ENCODE peak calls at places on chromosome 10, in eight cellular contexts. T is IMR-90, M is esophagus squamous epithelium, X is prostate gland, B is transverse colon, P is HCT116, Z is uterus, I is upper lobe of left lung. N is an unnamed sample. For H3K4me1, the result is how much of the 10 kb centered on the place peaks cover.

GRCh38 chr10:4941540-4942330 is 21.5 kb upstream of the AKR1C1 start:
- DNase-seq in T (peak), M (no peak), X (no peak), B (no peak), P (no peak), Z (no peak), I (peak), N (no peak)

GRCh38 chr10:86765548-86765947 is 9.1 kb downstream of the BMPR1A start:
- DNase-seq in T (peak), M (no peak), X (no peak), B (no peak), P (no peak), Z (no peak), I (no peak), N (no peak)

GRCh38 chr10:107277591-107277990 is 113.1 kb upstream of the SORCS1 start:
- DNase-seq in T (no peak), M (no peak), X (no peak), B (no peak), P (no peak), Z (no peak), I (no peak), N (no peak)

GRCh38 chr10:84164442-84164841 is 9.2 kb upstream of the GPR15LG start:
- DNase-seq in T (no peak), M (no peak), X (no peak), B (no peak), P (no peak), Z (no peak), I (no peak), N (no peak)

GRCh38 chr10:63208981-63209380 is 75.9 kb downstream of the NRBF2 start:
- DNase-seq in T (peak), M (no peak), X (no peak), B (no peak), P (no peak), Z (no peak), I (no peak), N (no peak)

GRCh38 chr10:84194424-84195043 is at the start of gene CDHR1:
- DNase-seq in T (no peak), M (no peak), X (no peak), B (peak), P (no peak), Z (no peak), I (peak), N (peak)

GRCh38 chr10:13719411-13719810 is 132.6 kb downstream of the PRPF18 start:
- DNase-seq in T (no peak), M (no peak), X (peak), B (no peak), P (no peak), Z (no peak), I (peak), N (no peak)

GRCh38 chr10:110723224-110723891 is 79.2 kb downstream of the RBM20 start:
- DNase-seq in T (no peak), M (no peak), X (no peak), B (no peak), P (no peak), Z (no peak), I (no peak), N (no peak)

GRCh38 chr10:75358835-75359421 is 42.6 kb downstream of the ZNF503 start:
- DNase-seq in T (peak), M (no peak), X (no peak), B (no peak), P (no peak), Z (no peak), I (no peak), N (no peak)

GRCh38 chr10:77391605-77392235 is 245.9 kb downstream of the KCNMA1 start:
- DNase-seq in T (peak), M (no peak), X (peak), B (peak), P (peak), Z (peak), I (peak), N (peak)

GRCh38 chr10:43402880-43403452 is 6.0 kb downstream of the HNRNPF start:
- DNase-seq in T (no peak), M (no peak), X (no peak), B (peak), P (no peak), Z (no peak), I (no peak), N (no peak)

GRCh38 chr10:116162851-116163250 is 110.2 kb downstream of the GFRA1 start:
- DNase-seq in T (no peak), M (no peak), X (no peak), B (no peak), P (no peak), Z (no peak), I (no peak), N (no peak)

GRCh38 chr10:63713191-63714144 is 192.3 kb downstream of the REEP3 start:
- DNase-seq in T (peak), M (no peak), X (no peak), B (peak), P (no peak), Z (peak), I (peak), N (peak)

GRCh38 chr10:69100136-69100872 is 12.4 kb downstream of the SRGN start:
- DNase-seq in T (no peak), M (no peak), X (no peak), B (no peak), P (no peak), Z (no peak), I (no peak), N (no peak)

GRCh38 chr10:103433858-103434257 is 18.3 kb downstream of the CALHM2 start:
- DNase-seq in T (no peak), M (no peak), X (no peak), B (no peak), P (no peak), Z (no peak), I (peak), N (peak)

GRCh38 chr10:36493511-36493880 is 631.9 kb upstream of the ANKRD30A start:
- DNase-seq in T (peak), M (no peak), X (no peak), B (no peak), P (no peak), Z (no peak), I (no peak), N (no peak)

GRCh38 chr10:13659887-13660544 is 73.3 kb downstream of the PRPF18 start:
- DNase-seq in T (peak), M (no peak), X (peak), B (peak), P (no peak), Z (peak), I (peak), N (peak)

GRCh38 chr10:33235951-33236350 is 98.5 kb downstream of the NRP1 start:
- DNase-seq in T (no peak), M (no peak), X (no peak), B (no peak), P (no peak), Z (no peak), I (no peak), N (no peak)

GRCh38 chr10:42962902-42963231 is 114.0 kb upstream of the RET start:
- DNase-seq in T (no peak), M (no peak), X (no peak), B (peak), P (no peak), Z (no peak), I (no peak), N (no peak)

GRCh38 chr10:76779163-76779820 is 858.3 kb downstream of the KCNMA1 start:
- DNase-seq in T (peak), M (no peak), X (no peak), B (no peak), P (no peak), Z (no peak), I (no peak), N (no peak)

GRCh38 chr10:44955408-44956070 is 4.1 kb upstream of the RASSF4 start:
- DNase-seq in T (no peak), M (no peak), X (no peak), B (no peak), P (no peak), Z (peak), I (peak), N (peak)

GRCh38 chr10:124719213-124719851 is 24.8 kb downstream of the FAM53B start:
- DNase-seq in T (peak), M (peak), X (peak), B (peak), P (no peak), Z (peak), I (peak), N (peak)

GRCh38 chr10:24118246-24118645 is 90.7 kb upstream of the KIAA1217 start:
- DNase-seq in T (no peak), M (no peak), X (no peak), B (no peak), P (no peak), Z (no peak), I (no peak), N (no peak)

GRCh38 chr10:10734356-10735064 is 283.2 kb upstream of the CELF2 start:
- DNase-seq in T (no peak), M (no peak), X (no peak), B (no peak), P (no peak), Z (no peak), I (peak), N (peak)

GRCh38 chr10:123885406-123886164 is 6.0 kb downstream of the CPXM2 start:
- DNase-seq in T (no peak), M (no peak), X (no peak), B (no peak), P (no peak), Z (peak), I (no peak), N (peak)

GRCh38 chr10:110456523-110457091 is 41.1 kb upstream of the DUSP5 start:
- DNase-seq in T (peak), M (no peak), X (no peak), B (no peak), P (no peak), Z (no peak), I (peak), N (no peak)

GRCh38 chr10:73998623-73999622 is 1.0 kb downstream of the VCL start:
- DNase-seq in T (peak), M (no peak), X (peak), B (peak), P (peak), Z (peak), I (peak), N (peak)

GRCh38 chr10:35421553-35422178 is 85.4 kb downstream of the CCNY start:
- DNase-seq in T (peak), M (no peak), X (no peak), B (peak), P (peak), Z (peak), I (no peak), N (no peak)

GRCh38 chr10:37856881-37857286 is 526 bp downstream of the ZNF248 start:
- DNase-seq in T (no peak), M (no peak), X (peak), B (peak), P (no peak), Z (peak), I (peak), N (peak)

GRCh38 chr10:68032113-68032512 is 43.0 kb downstream of the HERC4 start:
- DNase-seq in T (peak), M (no peak), X (no peak), B (no peak), P (no peak), Z (no peak), I (no peak), N (no peak)

GRCh38 chr10:121596668-121597503 is 1.4 kb downstream of the FGFR2 start:
- DNase-seq in T (no peak), M (no peak), X (peak), B (peak), P (no peak), Z (peak), I (no peak), N (peak)

GRCh38 chr10:132422169-132422691 is 25.2 kb downstream of the PWWP2B start:
- DNase-seq in T (no peak), M (no peak), X (no peak), B (peak), P (no peak), Z (no peak), I (no peak), N (no peak)
- H3K4me1 ChIP-seq in T (under half), M (half or more), X (under half), B (half or more), P (under half), Z (under half), I (half or more), N (half or more)

GRCh38 chr10:932589-932988 is 1.1 kb upstream of the LARP4B start:
- DNase-seq in T (no peak), M (no peak), X (no peak), B (no peak), P (no peak), Z (peak), I (no peak), N (no peak)

GRCh38 chr10:930415-931325 is 835 bp downstream of the LARP4B start:
- DNase-seq in T (peak), M (no peak), X (no peak), B (peak), P (no peak), Z (no peak), I (peak), N (peak)

GRCh38 chr10:929965-930364 is 1.5 kb downstream of the LARP4B start:
- DNase-seq in T (no peak), M (no peak), X (no peak), B (no peak), P (no peak), Z (no peak), I (peak), N (no peak)

GRCh38 chr10:934746-935406 is 3.4 kb upstream of the LARP4B start:
- DNase-seq in T (no peak), M (no peak), X (no peak), B (no peak), P (no peak), Z (no peak), I (no peak), N (no peak)

GRCh38 chr10:931326-932318 is at the start of gene LARP4B:
- DNase-seq in T (peak), M (peak), X (peak), B (peak), P (peak), Z (peak), I (peak), N (peak)
- TF ChIP-seq POLR2A in T (peak), M (peak), X (peak), B (peak), P (peak), Z (peak), I (peak), N (peak)

DNA sequence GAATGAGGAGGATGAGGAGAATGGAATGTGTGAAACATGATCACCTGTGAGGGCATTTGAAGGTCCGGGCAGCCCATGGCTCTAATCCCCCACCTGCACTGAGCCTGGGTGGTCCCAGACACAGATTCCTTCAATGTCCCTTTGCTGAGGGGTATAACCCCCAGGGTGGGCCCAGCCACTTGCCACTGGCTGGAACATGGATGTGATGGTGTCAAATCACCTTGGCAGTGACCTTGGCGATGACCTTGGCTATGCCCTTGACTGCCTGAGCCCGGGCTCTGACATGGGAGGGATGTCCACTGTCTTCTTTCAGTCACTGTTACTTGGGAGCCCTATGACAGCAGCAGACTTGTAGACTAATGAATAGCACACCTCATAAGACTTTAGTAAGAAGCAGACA is 44.0 kb downstream of the PRKCQ start:
- DNase-seq in T (no peak), M (no peak), X (no peak), B (no peak), P (no peak), Z (no peak), I (no peak), N (no peak)
- H3K4me1 ChIP-seq in T (under half), M (under half), X (under half), B (under half), P (under half), Z (under half), I (under half), N (under half)

GRCh38 chr10:31928531-31929259 is at the start of gene ARHGAP12:
- DNase-seq in T (peak), M (peak), X (peak), B (peak), P (no peak), Z (peak), I (peak), N (peak)

GRCh38 chr10:31929986-31930675 is 1.5 kb upstream of the ARHGAP12 start:
- DNase-seq in T (no peak), M (no peak), X (peak), B (no peak), P (no peak), Z (no peak), I (no peak), N (no peak)

GRCh38 chr10:31926765-31927596 is 1.6 kb downstream of the ARHGAP12 start:
- DNase-seq in T (no peak), M (no peak), X (no peak), B (no peak), P (no peak), Z (no peak), I (no peak), N (peak)

GRCh38 chr10:31927597-31928530 is 767 bp downstream of the ARHGAP12 start:
- DNase-seq in T (peak), M (peak), X (peak), B (peak), P (no peak), Z (peak), I (peak), N (peak)

GRCh38 chr10:31929260-31929985 is 792 bp upstream of the ARHGAP12 start:
- DNase-seq in T (no peak), M (no peak), X (peak), B (peak), P (no peak), Z (peak), I (peak), N (peak)
- TF ChIP-seq POLR2A in T (no peak), M (no peak), X (no peak), B (no peak), P (peak), Z (no peak), I (no peak), N (no peak)

GRCh38 chr10:70576803-70577517 is 25.6 kb downstream of the PRF1 start:
- DNase-seq in T (peak), M (no peak), X (no peak), B (no peak), P (no peak), Z (no peak), I (no peak), N (no peak)

GRCh38 chr10:70575486-70575873 is 27.1 kb downstream of the PRF1 start:
- DNase-seq in T (no peak), M (no peak), X (no peak), B (no peak), P (no peak), Z (no peak), I (no peak), N (peak)

GRCh38 chr10:70573599-70574506 is 28.7 kb downstream of the PRF1 start:
- DNase-seq in T (no peak), M (no peak), X (no peak), B (no peak), P (no peak), Z (no peak), I (no peak), N (peak)

GRCh38 chr10:70578371-70578947 is 24.1 kb downstream of the PRF1 start:
- DNase-seq in T (peak), M (no peak), X (no peak), B (peak), P (peak), Z (no peak), I (no peak), N (no peak)

DNA sequence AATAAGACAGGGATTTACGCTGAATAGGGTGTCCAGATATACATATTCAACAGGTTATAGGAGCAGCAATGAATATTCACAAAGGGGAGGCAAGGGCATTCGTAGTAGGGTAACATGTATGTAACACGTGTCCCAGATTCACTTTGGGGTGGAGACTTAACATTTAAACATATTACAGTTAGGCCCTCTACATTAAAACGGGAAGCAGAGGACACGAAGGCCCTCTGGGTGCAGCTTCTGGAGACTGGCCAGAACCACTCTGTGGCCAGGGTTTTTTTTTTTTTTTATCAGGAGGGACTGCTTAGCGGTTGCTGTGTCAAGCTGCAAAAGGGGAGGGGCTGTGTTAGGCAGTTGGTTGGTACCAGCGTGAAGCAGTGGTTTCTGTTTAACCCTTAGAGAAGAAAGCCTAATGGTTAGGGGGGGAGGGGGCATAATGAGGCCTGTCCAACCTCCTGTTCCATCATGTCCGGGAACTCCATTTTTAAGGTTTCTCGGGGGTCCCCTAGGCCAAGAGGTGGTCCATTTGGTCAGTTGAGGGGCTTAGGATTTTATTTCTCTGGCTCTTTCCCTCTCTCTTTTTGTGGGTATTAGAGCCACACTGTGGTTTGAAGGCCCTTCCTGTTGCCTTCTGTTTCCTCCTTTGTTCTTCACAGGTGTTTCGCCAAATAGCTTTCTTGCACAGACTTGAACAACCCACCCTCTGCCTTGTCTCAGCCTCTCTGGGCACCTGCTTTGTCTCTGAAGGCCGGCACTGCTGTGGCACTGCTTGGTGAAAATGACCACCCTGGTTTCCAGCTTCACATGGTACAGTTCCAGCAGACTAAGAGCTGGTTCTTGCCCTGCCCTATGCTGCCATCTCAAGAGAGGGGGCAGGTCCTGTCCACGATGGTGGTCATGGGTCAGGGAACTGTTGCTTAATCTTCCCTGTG is 26.4 kb downstream of the PRF1 start:
- DNase-seq in T (no peak), M (no peak), X (peak), B (peak), P (peak), Z (no peak), I (peak), N (peak)
- H3K4me1 ChIP-seq in T (under half), M (under half), X (under half), B (under half), P (half or more), Z (under half), I (under half), N (under half)